ENCODE peak calls at places on chromosome 21, in six cellular contexts. N is heart left ventricle, K is heart right ventricle, O is GM13977, U is OCI-LY7, P is fibroblast of mammary gland. Z is an unnamed sample.

GRCh38 chr21:29547998-29548397 is 249.3 kb downstream of the BACH1 start:
- DNase-seq in P (no peak), N (no peak), K (no peak), U (no peak), O (no peak), Z (no peak)

GRCh38 chr21:43667191-43667904 is 8.0 kb downstream of the RRP1B start:
- DNase-seq in U (no peak), K (no peak), N (no peak), O (peak; percentile 56), P (peak; percentile 93), Z (no peak)

GRCh38 chr21:13937236-13937635 is 273.5 kb downstream of the LIPI start:
- DNase-seq in K (no peak), U (no peak), P (no peak), O (no peak), N (no peak), Z (peak; percentile 1)

GRCh38 chr21:14480601-14481000 is 65.5 kb downstream of the SAMSN1 start:
- DNase-seq in O (no peak), P (peak; percentile 9), U (no peak), K (no peak), N (no peak), Z (no peak)

GRCh38 chr21:43345746-43346409 is 81.1 kb downstream of the SIK1 start:
- DNase-seq in P (peak; percentile 89), K (no peak), N (no peak), O (no peak), U (no peak), Z (no peak)

GRCh38 chr21:22609802-22610201 is 1611.6 kb downstream of the NCAM2 start:
- DNase-seq in K (no peak), P (no peak), U (no peak), O (no peak), N (no peak), Z (no peak)

GRCh38 chr21:41953831-41954653 is at the start of gene C2CD2:
- DNase-seq in P (peak; percentile 70), O (peak; percentile 97), N (peak; percentile 82), U (no peak), K (peak; percentile 82), Z (peak; percentile 92)

GRCh38 chr21:42063206-42063577 is 7.9 kb upstream of the UMODL1 start:
- DNase-seq in N (peak; percentile 39), O (no peak), P (no peak), K (no peak), U (peak; percentile 83), Z (no peak)

GRCh38 chr21:41678016-41678935 is 88.6 kb downstream of the RIPK4 start:
- DNase-seq in N (no peak), O (no peak), U (no peak), K (no peak), P (no peak), Z (no peak)

GRCh38 chr21:42849759-42850412 is 29.5 kb downstream of the WDR4 start:
- DNase-seq in K (no peak), N (no peak), O (no peak), U (no peak), P (no peak), Z (no peak)

GRCh38 chr21:42193131-42193671 is 25.7 kb upstream of the ABCG1 start:
- DNase-seq in N (no peak), P (no peak), O (no peak), U (no peak), K (no peak), Z (no peak)

GRCh38 chr21:39141502-39141901 is 41.7 kb downstream of the PSMG1 start:
- DNase-seq in K (no peak), N (no peak), P (peak; percentile 67), O (no peak), U (no peak), Z (no peak)

GRCh38 chr21:17636711-17637110 is 24.0 kb upstream of the BTG3 start:
- DNase-seq in O (no peak), U (no peak), P (peak; percentile 39), K (peak; percentile 14), N (peak; percentile 37), Z (no peak)

GRCh38 chr21:16304700-16305099 is 574.9 kb downstream of the USP25 start:
- DNase-seq in N (no peak), O (no peak), P (peak; percentile 30), U (no peak), K (no peak), Z (no peak)

DNA sequence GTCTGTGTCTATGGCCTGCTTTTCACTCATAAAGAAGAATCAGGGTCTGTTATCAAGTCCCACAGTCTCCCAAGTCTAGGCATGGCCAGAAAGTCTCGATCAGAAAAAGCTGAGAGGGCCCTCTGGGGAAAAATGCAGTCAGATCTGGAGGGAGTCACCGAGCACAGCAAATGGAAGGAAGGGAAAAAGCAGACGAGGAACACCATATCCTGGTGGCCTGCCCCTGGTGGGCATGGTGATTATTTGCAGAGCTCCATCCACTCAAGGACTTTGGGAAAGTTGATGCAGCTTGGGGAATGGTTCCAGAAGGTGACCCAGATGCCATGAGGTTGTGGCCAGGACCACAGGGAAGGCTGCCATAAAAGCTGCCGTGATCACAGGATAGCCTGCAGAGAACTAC is 189.1 kb downstream of the CLIC6 start:
- DNase-seq in O (no peak), K (no peak), P (no peak), N (no peak), U (no peak), Z (no peak)
- TF ChIP-seq CTCF in O (no peak), K (no peak), P (peak; percentile 22), N (no peak), U (peak; percentile 48), Z (no peak)

DNA sequence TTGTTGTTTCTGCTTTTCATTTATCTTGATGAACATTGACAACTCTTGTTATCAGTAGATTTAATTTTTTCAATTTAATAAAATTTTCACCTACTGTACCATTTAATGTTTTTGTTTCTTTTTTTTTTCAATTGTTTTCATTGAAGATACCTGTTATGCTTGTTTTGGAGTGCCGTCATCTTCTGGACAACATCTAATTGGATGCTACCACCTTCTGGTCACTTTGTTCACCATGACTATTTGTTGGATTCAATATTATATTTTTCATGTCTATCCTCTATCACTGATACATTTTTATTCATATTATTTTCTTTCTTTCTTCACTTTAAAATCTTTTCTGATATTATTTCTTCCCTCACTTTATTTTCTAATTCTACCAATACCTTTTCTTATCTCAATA is 14.0 kb downstream of the KRTAP21-2 start:
- DNase-seq in K (no peak), O (no peak), N (no peak), U (no peak), P (no peak), Z (no peak)
- TF ChIP-seq CTCF in K (no peak), O (no peak), N (peak; percentile 27), U (peak; percentile 14), P (no peak), Z (no peak)

GRCh38 chr21:25790122-25790951 is 55.6 kb downstream of the GABPA start:
- DNase-seq in N (no peak), O (peak; percentile 20), U (peak; percentile 28), P (peak; percentile 38), K (no peak), Z (peak; percentile 17)
- TF ChIP-seq CTCF in N (peak; percentile 37), O (peak; percentile 30), U (peak; percentile 67), P (peak; percentile 32), K (peak; percentile 28), Z (peak; percentile 19)

DNA sequence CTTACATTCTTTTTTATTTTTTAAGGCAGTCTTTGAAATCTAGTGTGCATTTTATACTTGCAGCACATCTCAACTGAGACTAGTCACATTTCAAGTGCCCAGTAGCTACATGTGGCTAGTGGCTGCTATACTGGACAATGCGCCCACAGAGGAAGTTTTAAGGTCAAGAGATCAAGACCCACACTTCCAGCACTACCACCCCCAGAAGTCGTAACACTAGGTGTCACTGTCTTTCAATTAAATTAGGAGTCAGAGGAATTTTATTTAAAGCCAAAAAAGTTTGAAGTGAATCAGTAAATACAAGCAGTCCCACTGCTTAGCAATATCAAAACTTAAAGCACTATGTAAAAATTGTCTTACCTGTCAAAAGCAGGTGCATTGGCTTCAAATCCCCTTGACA is 39.9 kb downstream of the SYNJ1 start:
- DNase-seq in O (peak; percentile 14), P (peak; percentile 1), K (no peak), U (peak; percentile 11), N (no peak), Z (no peak)
- TF ChIP-seq CTCF in O (peak; percentile 26), P (no peak), K (no peak), U (peak; percentile 69), N (no peak), Z (peak; percentile 23)

GRCh38 chr21:45640001-45640887 is 3.3 kb upstream of the PCBP3 start:
- DNase-seq in K (no peak), N (no peak), O (peak; percentile 24), P (no peak), U (peak; percentile 79), Z (no peak)
- TF ChIP-seq CTCF in K (no peak), N (no peak), O (no peak), P (no peak), U (no peak), Z (no peak)

GRCh38 chr21:45088729-45089128 is 14.3 kb downstream of the ADARB1 start:
- DNase-seq in P (no peak), K (no peak), O (no peak), U (no peak), N (no peak), Z (no peak)

GRCh38 chr21:45087022-45087823 is 12.8 kb downstream of the ADARB1 start:
- DNase-seq in O (no peak), N (no peak), U (no peak), P (no peak), K (no peak), Z (no peak)

GRCh38 chr21:45091540-45092322 is 17.4 kb downstream of the ADARB1 start:
- DNase-seq in K (no peak), O (no peak), U (no peak), N (no peak), P (no peak), Z (no peak)

GRCh38 chr21:45088116-45088515 is 13.7 kb downstream of the ADARB1 start:
- DNase-seq in O (no peak), N (no peak), K (no peak), P (no peak), U (no peak), Z (no peak)

DNA sequence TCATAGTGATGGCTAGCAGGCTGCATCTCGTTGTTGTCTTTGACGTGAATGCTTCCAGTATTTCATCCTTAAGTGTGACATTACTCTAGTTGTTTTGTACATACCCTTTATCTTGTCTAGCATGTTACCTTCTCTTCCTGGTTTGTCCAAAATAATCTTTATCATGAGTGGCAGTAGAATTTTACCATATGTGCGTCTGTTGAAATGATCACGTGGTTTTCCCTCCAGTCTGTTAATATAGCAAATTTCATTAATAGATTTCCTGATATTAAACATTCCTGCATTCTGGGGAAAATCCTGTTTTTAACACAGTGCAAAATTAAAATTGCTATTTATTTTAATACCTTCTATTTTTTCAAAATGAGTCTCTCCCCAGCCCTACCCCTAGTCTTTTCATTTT is 15.6 kb downstream of the ADARB1 start:
- DNase-seq in N (no peak), U (no peak), P (no peak), K (no peak), O (no peak), Z (no peak)
- TF ChIP-seq CTCF in N (no peak), U (no peak), P (no peak), K (no peak), O (no peak), Z (no peak)

GRCh38 chr21:37873655-37874054 is 42.6 kb downstream of the KCNJ6 start:
- DNase-seq in P (no peak), N (no peak), K (no peak), O (no peak), U (no peak), Z (no peak)
- TF ChIP-seq CTCF in P (peak; percentile 14), N (no peak), K (no peak), O (no peak), U (no peak), Z (no peak)